ENCODE peak calls at places on chromosomes 16 and 17, in seven cellular contexts. E is A673; J is AG10803; N is CD8-positive, alpha-beta T cell; V is uterus; S is lung; O is AG09309. W is an unnamed sample.

GRCh38 chr17:16425202-16425601 is 9.8 kb downstream of the TRPV2 start:
- DNase-seq in E (no peak), J (no peak), N (no peak), V (no peak), S (no peak), O (no peak), W (no peak)

GRCh38 chr17:36885761-36886365 is 51.4 kb upstream of the LHX1 start:
- DNase-seq in E (no peak), J (no peak), N (no peak), V (no peak), S (no peak), O (no peak), W (no peak)

GRCh38 chr16:81101702-81102101 is 5.5 kb upstream of the GCSH start:
- DNase-seq in E (no peak), J (no peak), N (no peak), V (no peak), S (no peak), O (no peak), W (no peak)

GRCh38 chr16:10561001-10561400 is 19.4 kb downstream of the EMP2 start:
- DNase-seq in E (no peak), J (no peak), N (no peak), V (no peak), S (no peak), O (no peak), W (no peak)

GRCh38 chr16:55494994-55495421 is 13.9 kb upstream of the LPCAT2 start:
- DNase-seq in E (peak), J (peak), N (no peak), V (peak), S (peak), O (peak), W (peak)

GRCh38 chr17:76370261-76370993 is 14.0 kb upstream of the SPHK1 start:
- DNase-seq in E (peak), J (peak), N (no peak), V (peak), S (peak), O (peak), W (peak)

GRCh38 chr16:12535535-12536411 is 267.9 kb downstream of the CPPED1 start:
- DNase-seq in E (no peak), J (no peak), N (no peak), V (no peak), S (no peak), O (no peak), W (peak)

GRCh38 chr16:3656491-3657468 is 2.3 kb downstream of the DNASE1 start:
- DNase-seq in E (no peak), J (no peak), N (peak), V (peak), S (no peak), O (no peak), W (peak)

GRCh38 chr17:40486513-40487370 is 14.7 kb downstream of the TNS4 start:
- DNase-seq in E (no peak), J (peak), N (no peak), V (no peak), S (no peak), O (peak), W (peak)

GRCh38 chr17:75817571-75817970 is 26.6 kb downstream of the UNC13D start:
- DNase-seq in E (no peak), J (no peak), N (no peak), V (no peak), S (no peak), O (no peak), W (no peak)

GRCh38 chr16:85380905-85381737 is 232.0 kb upstream of the GSE1 start:
- DNase-seq in E (no peak), J (no peak), N (no peak), V (no peak), S (no peak), O (no peak), W (no peak)

GRCh38 chr16:23302045-23302956 is at the start of gene SCNN1B:
- DNase-seq in E (peak), J (no peak), N (no peak), V (no peak), S (peak), O (no peak), W (no peak)

GRCh38 chr17:773467-774319 is 8.4 kb downstream of the GLOD4 start:
- DNase-seq in E (peak), J (no peak), N (no peak), V (no peak), S (no peak), O (no peak), W (no peak)

GRCh38 chr16:89575247-89576172 is at the start of gene CPNE7:
- DNase-seq in E (peak), J (no peak), N (no peak), V (no peak), S (no peak), O (no peak), W (peak)
- H3K4me3 ChIP-seq in E (peak), J (peak), N (peak), V (no peak), S (no peak), O (peak), W (peak)

DNA sequence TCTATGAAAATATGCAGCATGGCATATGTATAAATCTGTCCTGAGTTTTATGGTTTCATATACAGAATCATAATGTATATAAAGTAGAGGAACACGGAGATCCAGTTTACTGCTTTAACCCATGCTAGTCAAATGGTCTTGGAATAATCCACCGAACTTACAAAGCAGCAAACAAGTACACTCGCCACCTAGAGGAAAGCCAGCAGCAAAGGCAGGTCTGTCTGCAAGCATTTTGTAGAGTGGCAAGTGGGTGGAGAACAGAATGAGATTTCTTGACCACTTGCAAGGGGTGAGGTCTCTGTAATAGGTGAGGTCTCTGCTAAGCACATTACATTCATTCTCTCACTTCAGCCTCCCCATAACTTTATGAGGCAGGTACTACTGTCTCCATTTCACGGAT is 308.3 kb downstream of the CA10 start:
- DNase-seq in E (no peak), J (no peak), N (no peak), V (no peak), S (no peak), O (no peak), W (no peak)
- TF ChIP-seq CTCF in E (peak), J (no peak), N (no peak), V (no peak), S (no peak), O (no peak), W (no peak)

DNA sequence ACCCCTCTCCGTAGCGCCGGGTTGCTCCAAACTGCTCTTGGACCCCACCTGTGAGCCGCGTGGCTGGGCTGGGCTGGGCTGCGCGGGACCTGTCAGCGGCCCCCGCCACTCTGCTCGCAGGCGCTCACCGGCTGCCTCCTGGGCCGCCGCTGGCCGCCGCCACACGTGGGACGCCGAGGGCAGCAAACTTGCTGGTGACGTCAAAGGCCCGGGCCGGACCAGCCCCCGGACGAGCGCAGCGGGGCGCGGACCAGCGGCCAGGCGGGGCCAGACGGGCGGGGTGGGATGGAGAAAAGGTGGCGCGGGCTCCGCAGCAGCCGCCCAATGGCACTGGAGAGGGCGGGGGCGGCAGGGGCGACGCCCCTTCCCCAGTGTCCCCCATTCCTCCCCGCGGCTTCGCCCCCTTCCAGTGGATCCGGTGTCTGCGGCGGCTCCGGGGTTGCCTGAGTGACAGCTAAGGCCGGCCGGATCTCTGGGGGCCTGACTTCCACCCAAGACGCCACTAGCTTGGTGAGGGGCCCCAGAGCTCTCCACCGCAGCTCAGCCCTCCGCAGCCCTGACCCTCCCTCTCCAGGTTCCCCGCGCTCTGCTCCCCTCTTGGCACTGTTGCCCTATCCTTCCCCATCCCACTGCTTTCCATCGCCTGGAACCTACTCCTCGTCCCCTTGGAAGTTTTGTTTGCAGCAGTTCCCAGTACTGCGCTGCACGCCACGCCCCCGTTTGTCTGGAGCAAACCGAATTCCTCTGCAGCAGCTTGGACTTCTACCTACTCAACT is at the start of gene HS3ST3A1:
- DNase-seq in E (no peak), J (peak), N (no peak), V (peak), S (no peak), O (no peak), W (peak)
- H3K4me3 ChIP-seq in E (no peak), J (peak), N (peak), V (no peak), S (no peak), O (peak), W (peak)

GRCh38 chr17:79147791-79148506 is 73.3 kb downstream of the ENGASE start:
- DNase-seq in E (no peak), J (no peak), N (no peak), V (no peak), S (no peak), O (no peak), W (no peak)
- TF ChIP-seq CTCF in E (peak), J (no peak), N (no peak), V (no peak), S (no peak), O (peak), W (no peak)

GRCh38 chr17:58913971-58914769 is 158.5 kb downstream of the PPM1E start:
- DNase-seq in E (peak), J (peak), N (no peak), V (no peak), S (no peak), O (peak), W (peak)
- H3K4me3 ChIP-seq in E (no peak), J (no peak), N (no peak), V (no peak), S (no peak), O (no peak), W (no peak)

GRCh38 chr17:73338566-73339247 is 26.9 kb upstream of the CDC42EP4 start:
- DNase-seq in E (no peak), J (no peak), N (no peak), V (no peak), S (no peak), O (no peak), W (no peak)

GRCh38 chr17:73342057-73342522 is 30.3 kb upstream of the CDC42EP4 start:
- DNase-seq in E (peak), J (peak), N (no peak), V (peak), S (peak), O (no peak), W (peak)

GRCh38 chr17:73338050-73338491 is 26.3 kb upstream of the CDC42EP4 start:
- DNase-seq in E (no peak), J (peak), N (no peak), V (peak), S (no peak), O (no peak), W (peak)

GRCh38 chr17:73341350-73342056 is 29.7 kb upstream of the CDC42EP4 start:
- DNase-seq in E (no peak), J (no peak), N (no peak), V (peak), S (no peak), O (no peak), W (no peak)

GRCh38 chr17:73340093-73340596 is 28.3 kb upstream of the CDC42EP4 start:
- DNase-seq in E (peak), J (peak), N (no peak), V (peak), S (peak), O (peak), W (peak)
- TF ChIP-seq CTCF in E (no peak), J (peak), N (no peak), V (peak), S (no peak), O (peak), W (peak)

GRCh38 chr17:68122587-68122986 is 87.1 kb downstream of the KPNA2 start:
- DNase-seq in E (no peak), J (no peak), N (no peak), V (no peak), S (no peak), O (no peak), W (no peak)
- H3K4me3 ChIP-seq in E (no peak), J (no peak), N (no peak), V (no peak), S (no peak), O (no peak), W (no peak)

GRCh38 chr17:80942360-80943345 is 49.0 kb upstream of the CHMP6 start:
- DNase-seq in E (peak), J (peak), N (no peak), V (peak), S (peak), O (peak), W (peak)
- TF ChIP-seq CTCF in E (peak), J (peak), N (no peak), V (peak), S (no peak), O (peak), W (peak)

DNA sequence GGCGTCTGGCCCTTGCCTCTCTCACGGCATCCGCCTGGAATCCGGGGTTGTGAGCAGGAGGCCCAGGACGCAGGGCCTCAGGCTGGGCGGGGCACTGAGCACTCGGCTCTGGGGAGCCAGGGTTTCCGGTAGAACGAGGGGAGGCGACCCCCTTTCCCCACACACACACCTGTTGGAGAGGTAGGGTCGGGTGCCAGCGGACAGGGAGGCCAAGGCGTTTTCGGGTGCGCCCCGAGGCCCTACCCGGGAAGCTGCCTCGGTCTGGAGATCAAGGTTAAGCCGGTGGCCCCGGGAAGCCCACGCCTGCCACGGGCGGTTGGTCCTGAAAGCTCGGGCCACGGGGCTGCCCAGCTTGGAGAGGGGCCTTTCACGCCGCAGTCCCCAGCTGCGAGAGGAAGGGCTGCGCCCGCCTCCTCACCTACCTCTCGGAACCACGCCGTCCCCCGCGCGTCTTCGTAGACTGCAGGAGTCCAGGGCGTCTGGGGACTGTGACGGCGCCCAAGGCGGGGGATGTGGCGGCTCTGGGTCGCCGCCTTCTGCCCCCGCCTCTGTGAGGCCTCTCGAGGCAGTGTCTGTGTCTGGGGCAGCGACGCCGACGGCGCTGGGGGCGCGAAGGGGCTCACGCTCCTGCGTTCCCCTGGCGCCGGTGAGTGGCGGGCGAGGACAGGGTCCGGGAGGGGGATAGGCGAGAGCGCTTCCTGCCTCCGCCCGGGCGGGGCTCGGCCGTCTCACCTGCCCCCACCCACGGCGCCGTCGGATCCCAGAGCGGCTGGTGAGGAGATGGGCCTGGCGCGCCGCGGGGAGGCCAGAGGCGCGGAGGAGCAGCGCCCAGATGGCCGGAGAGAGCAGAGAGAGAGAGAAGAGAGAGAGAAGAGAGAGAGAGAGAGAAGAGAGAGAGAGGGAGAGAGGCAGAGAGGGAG is 20.3 kb upstream of the HOXB9 start:
- DNase-seq in E (no peak), J (peak), N (no peak), V (no peak), S (no peak), O (no peak), W (no peak)
- H3K4me3 ChIP-seq in E (peak), J (peak), N (peak), V (no peak), S (no peak), O (no peak), W (no peak)

GRCh38 chr17:32006957-32007462 is at the start of gene LRRC37B:
- DNase-seq in E (peak), J (peak), N (peak), V (peak), S (peak), O (no peak), W (peak)

GRCh38 chr17:32009262-32009542 is 2.0 kb downstream of the LRRC37B start:
- DNase-seq in E (no peak), J (no peak), N (no peak), V (no peak), S (no peak), O (no peak), W (no peak)

GRCh38 chr17:32010114-32010513 is 2.9 kb downstream of the LRRC37B start:
- DNase-seq in E (no peak), J (no peak), N (no peak), V (no peak), S (no peak), O (no peak), W (no peak)

GRCh38 chr17:32007463-32008298 is 498 bp downstream of the LRRC37B start:
- DNase-seq in E (peak), J (no peak), N (peak), V (peak), S (no peak), O (no peak), W (peak)
- TF ChIP-seq CTCF in E (no peak), J (no peak), N (no peak), V (no peak), S (no peak), O (no peak), W (no peak)